ENCODE peak calls at places on chromosomes 5 and 9, in eight cellular contexts. C is left cardiac atrium, O is SW 1271, Q is mesenteric fat pad, B is NCI-H1105, M is T-helper 2 cell, F is adrenal gland, S is NCI-H345. Z is an unnamed sample.

GRCh38 chr5:157387164-157387563 is 72.8 kb upstream of the NIPAL4 start:
- DNase-seq in C (no peak), O (no peak), Q (no peak), B (no peak), M (no peak), F (no peak), S (no peak), Z (no peak)

GRCh38 chr9:30522486-30522885 is 1862.0 kb upstream of the ACO1 start:
- DNase-seq in C (no peak), O (no peak), Q (no peak), B (no peak), M (no peak), F (no peak), S (no peak), Z (no peak)

GRCh38 chr9:76921161-76921560 is 15.2 kb upstream of the PRUNE2 start:
- DNase-seq in C (no peak), O (no peak), Q (no peak), B (no peak), M (no peak), F (no peak), S (no peak), Z (no peak)

GRCh38 chr9:112777914-112778313 is 27.4 kb downstream of the SNX30 start:
- DNase-seq in C (no peak), O (no peak), Q (no peak), B (no peak), M (no peak), F (no peak), S (no peak), Z (no peak)

GRCh38 chr9:126611592-126612328 is 2.0 kb upstream of the LMX1B start:
- DNase-seq in C (peak; percentile 83), O (no peak), Q (peak; percentile 91), B (peak; percentile 60), M (peak; percentile 64), F (peak; percentile 75), S (peak; percentile 70), Z (peak; percentile 23)

GRCh38 chr9:28925184-28925583 is 1351.9 kb upstream of the C9orf72 start:
- DNase-seq in C (no peak), O (no peak), Q (no peak), B (no peak), M (no peak), F (no peak), S (no peak), Z (no peak)

GRCh38 chr5:122957457-122957856 is 79.1 kb downstream of the PPIC start:
- DNase-seq in C (no peak), O (no peak), Q (no peak), B (no peak), M (no peak), F (no peak), S (no peak), Z (no peak)

GRCh38 chr9:115614931-115615401 is 497.0 kb upstream of the TNC start:
- DNase-seq in C (no peak), O (no peak), Q (no peak), B (no peak), M (no peak), F (no peak), S (no peak), Z (no peak)

GRCh38 chr9:91117959-91118651 is 243.6 kb downstream of the AUH start:
- DNase-seq in C (peak; percentile 86), O (no peak), Q (peak; percentile 95), B (peak; percentile 29), M (no peak), F (peak; percentile 92), S (peak; percentile 70), Z (no peak)

GRCh38 chr9:108434502-108434901 is 421.3 kb downstream of the ACTL7B start:
- DNase-seq in C (no peak), O (no peak), Q (no peak), B (no peak), M (no peak), F (no peak), S (no peak), Z (no peak)

GRCh38 chr5:170070556-170071412 is 34.9 kb upstream of the FOXI1 start:
- DNase-seq in C (peak; percentile 43), O (no peak), Q (no peak), B (no peak), M (no peak), F (peak; percentile 44), S (no peak), Z (no peak)

GRCh38 chr9:106892632-106893031 is 29.7 kb downstream of the ZNF462 start:
- DNase-seq in C (no peak), O (peak; percentile 95), Q (no peak), B (no peak), M (no peak), F (peak; percentile 76), S (no peak), Z (no peak)

GRCh38 chr5:7015586-7016256 is 302.5 kb downstream of the TENT4A start:
- DNase-seq in C (no peak), O (no peak), Q (no peak), B (no peak), M (no peak), F (peak; percentile 2), S (no peak), Z (no peak)

GRCh38 chr5:178207183-178207916 is 3.0 kb downstream of the HNRNPAB start:
- DNase-seq in C (peak; percentile 13), O (no peak), Q (no peak), B (no peak), M (no peak), F (peak; percentile 67), S (no peak), Z (no peak)

GRCh38 chr5:106634375-106634774 is 1036.4 kb downstream of the EFNA5 start:
- DNase-seq in C (no peak), O (no peak), Q (no peak), B (no peak), M (no peak), F (no peak), S (no peak), Z (no peak)

GRCh38 chr9:89466451-89467277 is 31.2 kb downstream of the SEMA4D start:
- DNase-seq in C (no peak), O (no peak), Q (peak; percentile 64), B (no peak), M (no peak), F (peak; percentile 41), S (no peak), Z (no peak)

GRCh38 chr9:136700959-136701664 is 11.3 kb upstream of the DIPK1B start:
- DNase-seq in C (no peak), O (no peak), Q (no peak), B (no peak), M (peak; percentile 57), F (no peak), S (no peak), Z (no peak)

GRCh38 chr9:72828281-72828731 is 124.5 kb downstream of the ALDH1A1 start:
- DNase-seq in C (no peak), O (no peak), Q (no peak), B (no peak), M (no peak), F (no peak), S (no peak), Z (no peak)

GRCh38 chr5:137563646-137564474 is 64.7 kb upstream of the SPOCK1 start:
- DNase-seq in C (peak; percentile 46), O (no peak), Q (no peak), B (peak; percentile 46), M (no peak), F (no peak), S (no peak), Z (peak; percentile 17)

GRCh38 chr9:137157618-137158502 is 12.0 kb downstream of the LRRC26 start:
- DNase-seq in C (no peak), O (no peak), Q (no peak), B (no peak), M (no peak), F (no peak), S (no peak), Z (no peak)

GRCh38 chr9:120043448-120043847 is 536.5 kb downstream of the CDK5RAP2 start:
- DNase-seq in C (no peak), O (no peak), Q (no peak), B (no peak), M (no peak), F (no peak), S (peak; percentile 28), Z (no peak)

GRCh38 chr9:81686614-81687520 is 2.5 kb downstream of the TLE1 start:
- DNase-seq in C (peak; percentile 87), O (peak; percentile 51), Q (peak; percentile 91), B (peak; percentile 45), M (no peak), F (peak; percentile 88), S (peak; percentile 77), Z (no peak)

GRCh38 chr5:103119067-103119764 is 722 bp downstream of the GIN1 start:
- DNase-seq in C (no peak), O (no peak), Q (no peak), B (no peak), M (no peak), F (no peak), S (no peak), Z (no peak)

GRCh38 chr5:56247596-56247995 is 14.5 kb upstream of the ANKRD55 start:
- DNase-seq in C (no peak), O (no peak), Q (no peak), B (no peak), M (no peak), F (no peak), S (no peak), Z (no peak)

GRCh38 chr9:137108608-137109249 is 5.8 kb downstream of the DPP7 start:
- DNase-seq in C (no peak), O (no peak), Q (no peak), B (no peak), M (no peak), F (no peak), S (no peak), Z (no peak)

GRCh38 chr5:141524604-141525597 is 36.0 kb downstream of the PCDHGC5 start:
- DNase-seq in C (peak; percentile 85), O (peak; percentile 82), Q (no peak), B (peak; percentile 48), M (peak; percentile 22), F (peak; percentile 95), S (peak; percentile 76), Z (no peak)

GRCh38 chr9:99368341-99369326 is 146.6 kb downstream of the SEC61B start:
- DNase-seq in C (peak; percentile 76), O (no peak), Q (no peak), B (no peak), M (no peak), F (peak; percentile 45), S (no peak), Z (peak; percentile 23)

Z was measured in KG1.